ENCODE peak calls at places on chromosomes 6 and 20, in five cellular contexts. One of them, this sample, is unnamed. For H3K4me1, the result is how much of the 10 kb centered on the place peaks cover.

GRCh38 chr6:12014027-12014872 is 2.1 kb downstream of the HIVEP1 start:
- DNase-seq in Peyer's patch: no peak
- DNase-seq in lower lobe of right lung: no peak
- DNase-seq in CD4-positive, alpha-beta memory T cell: no peak
- DNase-seq in heart left ventricle: no peak
- DNase-seq in this sample: no peak

GRCh38 chr6:169445661-169446581 is 192.3 kb upstream of the THBS2 start:
- DNase-seq in Peyer's patch: no peak
- DNase-seq in lower lobe of right lung: peak
- DNase-seq in CD4-positive, alpha-beta memory T cell: no peak
- DNase-seq in heart left ventricle: no peak
- DNase-seq in this sample: no peak

GRCh38 chr6:158115102-158115501 is 53.0 kb downstream of the SERAC1 start:
- DNase-seq in Peyer's patch: no peak
- DNase-seq in lower lobe of right lung: no peak
- DNase-seq in CD4-positive, alpha-beta memory T cell: no peak
- DNase-seq in heart left ventricle: no peak
- DNase-seq in this sample: no peak

GRCh38 chr6:170449835-170450753 is 103.0 kb downstream of the PSMB1 start:
- DNase-seq in Peyer's patch: peak
- DNase-seq in lower lobe of right lung: no peak
- DNase-seq in CD4-positive, alpha-beta memory T cell: no peak
- DNase-seq in heart left ventricle: peak
- DNase-seq in this sample: no peak

GRCh38 chr20:39429716-39430115 is 467.6 kb downstream of the DHX35 start:
- DNase-seq in Peyer's patch: no peak
- DNase-seq in lower lobe of right lung: no peak
- DNase-seq in CD4-positive, alpha-beta memory T cell: no peak
- DNase-seq in heart left ventricle: no peak
- DNase-seq in this sample: no peak

GRCh38 chr20:38134427-38135281 is 30.4 kb downstream of the TGM2 start:
- DNase-seq in Peyer's patch: peak
- DNase-seq in lower lobe of right lung: peak
- DNase-seq in CD4-positive, alpha-beta memory T cell: no peak
- DNase-seq in heart left ventricle: no peak
- DNase-seq in this sample: no peak

GRCh38 chr6:109768485-109768884 is 77.4 kb downstream of the FIG4 start:
- DNase-seq in Peyer's patch: no peak
- DNase-seq in lower lobe of right lung: no peak
- DNase-seq in CD4-positive, alpha-beta memory T cell: no peak
- DNase-seq in heart left ventricle: no peak
- DNase-seq in this sample: no peak

GRCh38 chr6:169073311-169073710 is 180.3 kb downstream of the THBS2 start:
- DNase-seq in Peyer's patch: no peak
- DNase-seq in lower lobe of right lung: no peak
- DNase-seq in CD4-positive, alpha-beta memory T cell: no peak
- DNase-seq in heart left ventricle: no peak
- DNase-seq in this sample: no peak

DNA sequence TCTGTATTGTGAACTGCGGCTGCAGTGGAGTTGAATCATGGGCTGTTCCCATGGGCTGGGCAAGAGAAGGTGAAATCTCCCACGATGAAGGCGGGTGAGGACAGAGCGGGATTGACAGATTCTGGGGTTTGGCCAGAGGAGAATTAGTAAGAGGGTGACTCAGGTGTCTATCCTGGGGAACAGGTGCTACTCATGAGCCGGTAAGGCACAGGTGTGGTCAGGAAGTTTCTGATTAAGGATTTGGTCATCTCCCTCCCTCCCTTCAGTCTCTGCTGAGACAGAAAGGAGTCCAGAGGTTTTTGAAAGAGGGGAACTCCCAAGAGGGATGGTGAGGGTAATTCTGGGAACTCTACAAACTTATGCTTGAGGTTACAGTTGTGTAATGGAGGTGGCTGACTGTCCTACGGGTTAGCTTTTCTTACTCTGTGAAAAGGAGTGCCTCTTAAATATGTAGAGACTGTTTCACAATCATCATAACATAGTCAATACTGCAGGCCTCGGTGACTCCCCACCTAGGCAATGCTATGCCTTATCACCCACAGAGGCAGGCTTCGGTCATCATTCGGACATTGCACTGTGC is 31.5 kb downstream of the SERPINB1 start:
- DNase-seq in Peyer's patch: no peak
- DNase-seq in lower lobe of right lung: no peak
- DNase-seq in CD4-positive, alpha-beta memory T cell: no peak
- DNase-seq in heart left ventricle: no peak
- DNase-seq in this sample: no peak
- H3K27ac ChIP-seq in Peyer's patch: peak
- H3K27ac ChIP-seq in lower lobe of right lung: peak
- H3K27ac ChIP-seq in CD4-positive, alpha-beta memory T cell: no peak
- H3K27ac ChIP-seq in heart left ventricle: no peak
- H3K27ac ChIP-seq in this sample: no peak

DNA sequence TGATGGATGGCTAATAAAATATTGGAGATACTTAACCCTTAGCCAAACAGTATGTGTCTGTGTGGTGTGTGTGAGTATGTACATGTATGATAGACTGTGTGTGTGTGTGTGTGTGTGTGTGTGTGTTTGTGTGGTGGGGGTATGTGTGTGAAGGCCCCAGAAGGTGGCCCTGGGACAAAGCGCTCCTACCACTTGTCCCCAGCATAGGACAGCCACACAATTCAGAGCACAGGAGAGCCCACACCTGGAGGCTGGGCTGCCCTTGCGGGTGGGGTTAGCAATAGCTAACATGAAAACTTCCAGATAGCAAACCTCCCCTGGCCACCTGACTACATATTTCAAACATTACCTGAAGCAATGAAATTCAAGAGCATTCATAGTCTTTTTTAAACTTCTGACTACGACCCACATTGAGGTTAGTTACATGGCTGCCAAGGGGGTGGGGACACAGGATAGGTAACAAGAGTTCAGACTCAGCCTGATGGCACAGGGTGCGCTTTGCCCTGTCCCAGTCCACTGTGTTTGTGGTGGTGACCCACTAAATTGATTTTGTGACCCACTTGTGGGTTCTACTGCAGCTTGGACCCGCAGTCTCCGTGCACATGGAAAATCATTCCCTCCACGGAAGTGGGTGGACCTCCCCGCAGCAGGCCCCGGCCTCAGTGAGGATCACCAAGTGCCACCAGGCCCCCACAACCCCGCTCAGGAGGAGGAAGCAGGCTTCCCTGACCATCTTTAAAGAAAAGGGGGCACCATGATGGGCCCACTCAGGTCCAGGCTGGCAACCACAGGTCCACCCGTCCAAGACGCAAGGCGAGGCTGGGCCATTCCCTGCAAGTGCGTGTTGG is 34.8 kb downstream of the ZC3H12D start:
- DNase-seq in Peyer's patch: no peak
- DNase-seq in lower lobe of right lung: no peak
- DNase-seq in CD4-positive, alpha-beta memory T cell: no peak
- DNase-seq in heart left ventricle: no peak
- DNase-seq in this sample: no peak
- H3K4me3 ChIP-seq in Peyer's patch: peak
- H3K4me3 ChIP-seq in lower lobe of right lung: peak
- H3K4me3 ChIP-seq in CD4-positive, alpha-beta memory T cell: no peak
- H3K4me3 ChIP-seq in heart left ventricle: peak
- H3K4me3 ChIP-seq in this sample: peak

DNA sequence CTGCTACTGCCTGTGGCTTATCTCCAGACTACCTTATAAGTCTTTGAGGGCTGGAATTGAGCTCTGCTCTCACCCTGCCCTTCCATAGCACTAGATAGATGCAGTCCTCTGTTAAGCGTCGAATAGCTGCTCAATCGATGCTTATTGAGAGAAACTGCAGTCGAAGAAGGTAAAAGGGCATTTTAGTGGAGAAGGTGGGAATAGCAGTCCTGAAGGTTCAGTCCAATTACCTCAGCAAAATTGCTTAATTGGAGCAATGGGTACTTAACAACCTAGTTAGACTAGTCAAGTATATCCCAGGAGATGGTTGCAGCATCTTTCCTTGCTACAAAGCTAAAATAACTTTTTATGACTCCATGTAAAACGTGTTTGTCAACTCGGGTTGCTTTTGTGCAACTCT is 66.8 kb upstream of the NT5E start:
- DNase-seq in Peyer's patch: no peak
- DNase-seq in lower lobe of right lung: no peak
- DNase-seq in CD4-positive, alpha-beta memory T cell: no peak
- DNase-seq in heart left ventricle: no peak
- DNase-seq in this sample: no peak
- H3K4me1 ChIP-seq in Peyer's patch: under half
- H3K4me1 ChIP-seq in lower lobe of right lung: under half
- H3K4me1 ChIP-seq in CD4-positive, alpha-beta memory T cell: under half
- H3K4me1 ChIP-seq in heart left ventricle: under half
- H3K4me1 ChIP-seq in this sample: under half

GRCh38 chr6:149847943-149848267 is 16.3 kb downstream of the LRP11 start:
- DNase-seq in Peyer's patch: no peak
- DNase-seq in lower lobe of right lung: no peak
- DNase-seq in CD4-positive, alpha-beta memory T cell: no peak
- DNase-seq in heart left ventricle: no peak
- DNase-seq in this sample: no peak
- H3K27ac ChIP-seq in Peyer's patch: no peak
- H3K27ac ChIP-seq in lower lobe of right lung: no peak
- H3K27ac ChIP-seq in CD4-positive, alpha-beta memory T cell: no peak
- H3K27ac ChIP-seq in heart left ventricle: no peak
- H3K27ac ChIP-seq in this sample: no peak

GRCh38 chr20:58573257-58573656 is 58.1 kb upstream of the APCDD1L start:
- DNase-seq in Peyer's patch: no peak
- DNase-seq in lower lobe of right lung: no peak
- DNase-seq in CD4-positive, alpha-beta memory T cell: no peak
- DNase-seq in heart left ventricle: no peak
- DNase-seq in this sample: no peak

GRCh38 chr20:58574014-58574413 is 58.8 kb upstream of the APCDD1L start:
- DNase-seq in Peyer's patch: no peak
- DNase-seq in lower lobe of right lung: no peak
- DNase-seq in CD4-positive, alpha-beta memory T cell: no peak
- DNase-seq in heart left ventricle: no peak
- DNase-seq in this sample: no peak

GRCh38 chr20:58575776-58576589 is 60.8 kb upstream of the APCDD1L start:
- DNase-seq in Peyer's patch: no peak
- DNase-seq in lower lobe of right lung: no peak
- DNase-seq in CD4-positive, alpha-beta memory T cell: no peak
- DNase-seq in heart left ventricle: no peak
- DNase-seq in this sample: no peak

GRCh38 chr20:58576590-58576944 is 61.4 kb upstream of the APCDD1L start:
- DNase-seq in Peyer's patch: no peak
- DNase-seq in lower lobe of right lung: no peak
- DNase-seq in CD4-positive, alpha-beta memory T cell: no peak
- DNase-seq in heart left ventricle: no peak
- DNase-seq in this sample: no peak

DNA sequence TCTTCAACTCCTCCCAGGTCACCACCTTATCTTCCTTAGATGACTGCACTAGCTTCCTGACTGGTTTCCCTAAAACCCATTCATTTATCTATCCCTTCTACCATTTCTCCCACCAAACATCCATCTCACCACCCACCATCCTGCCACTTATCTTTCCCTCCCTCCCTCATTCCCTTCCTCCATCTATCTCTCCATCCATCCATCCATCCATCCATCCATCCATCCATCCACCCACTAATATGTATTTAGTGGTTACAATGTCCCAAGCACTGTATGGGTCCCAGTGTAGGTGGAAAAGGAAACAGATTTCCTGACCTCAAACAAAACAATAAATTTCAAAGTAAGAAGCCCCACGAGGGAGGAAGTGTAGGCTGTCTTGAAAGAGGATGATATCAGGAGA is 59.3 kb upstream of the APCDD1L start:
- DNase-seq in Peyer's patch: no peak
- DNase-seq in lower lobe of right lung: no peak
- DNase-seq in CD4-positive, alpha-beta memory T cell: no peak
- DNase-seq in heart left ventricle: no peak
- DNase-seq in this sample: no peak
- H3K4me3 ChIP-seq in Peyer's patch: no peak
- H3K4me3 ChIP-seq in lower lobe of right lung: no peak
- H3K4me3 ChIP-seq in CD4-positive, alpha-beta memory T cell: no peak
- H3K4me3 ChIP-seq in heart left ventricle: no peak
- H3K4me3 ChIP-seq in this sample: no peak

DNA sequence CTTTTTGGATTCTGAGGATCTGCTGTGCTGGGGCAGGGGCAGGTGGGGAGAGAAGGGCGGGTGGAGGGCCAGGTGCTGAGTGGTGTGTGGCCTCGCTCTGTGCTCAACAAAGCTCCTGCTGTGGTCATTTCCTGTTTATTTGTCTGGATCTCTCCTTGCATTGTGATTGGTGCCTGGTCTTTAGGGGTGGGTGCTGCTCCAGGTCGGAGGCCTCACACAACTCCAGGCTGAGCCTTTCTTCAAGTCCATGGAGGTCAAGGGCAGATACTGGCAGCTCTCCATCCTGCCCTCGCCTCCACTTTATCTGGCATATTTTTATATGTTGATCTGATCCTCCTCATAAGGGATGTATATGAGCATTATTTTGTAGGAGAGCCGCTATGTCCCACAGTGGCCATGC is 36.2 kb downstream of the HLA-F start:
- DNase-seq in Peyer's patch: no peak
- DNase-seq in lower lobe of right lung: no peak
- DNase-seq in CD4-positive, alpha-beta memory T cell: no peak
- DNase-seq in heart left ventricle: no peak
- DNase-seq in this sample: no peak
- H3K4me1 ChIP-seq in Peyer's patch: under half
- H3K4me1 ChIP-seq in lower lobe of right lung: under half
- H3K4me1 ChIP-seq in CD4-positive, alpha-beta memory T cell: under half
- H3K4me1 ChIP-seq in heart left ventricle: under half
- H3K4me1 ChIP-seq in this sample: under half

GRCh38 chr20:58661298-58662141 is 10.4 kb downstream of the STX16 start:
- DNase-seq in Peyer's patch: no peak
- DNase-seq in lower lobe of right lung: no peak
- DNase-seq in CD4-positive, alpha-beta memory T cell: peak
- DNase-seq in heart left ventricle: no peak
- DNase-seq in this sample: no peak
- H3K27ac ChIP-seq in Peyer's patch: peak
- H3K27ac ChIP-seq in lower lobe of right lung: peak
- H3K27ac ChIP-seq in CD4-positive, alpha-beta memory T cell: peak
- H3K27ac ChIP-seq in heart left ventricle: no peak
- H3K27ac ChIP-seq in this sample: no peak

GRCh38 chr6:106359989-106360409 is 518 bp upstream of the CRYBG1 start:
- DNase-seq in Peyer's patch: no peak
- DNase-seq in lower lobe of right lung: no peak
- DNase-seq in CD4-positive, alpha-beta memory T cell: no peak
- DNase-seq in heart left ventricle: no peak
- DNase-seq in this sample: no peak
- H3K4me3 ChIP-seq in Peyer's patch: peak
- H3K4me3 ChIP-seq in lower lobe of right lung: peak
- H3K4me3 ChIP-seq in CD4-positive, alpha-beta memory T cell: peak
- H3K4me3 ChIP-seq in heart left ventricle: no peak
- H3K4me3 ChIP-seq in this sample: peak

This sample was measured in ascending aorta.